ENCODE peak calls at places on chromosomes 1 and 21, in six cellular contexts. E, D, B, J, L and C are unnamed samples.

GRCh38 chr1:107863342-107863741 is 101.6 kb downstream of the VAV3 start:
- DNase-seq in E (no peak), D (no peak), B (no peak), J (no peak), L (no peak), C (no peak)

GRCh38 chr1:207826557-207827487 is 75.0 kb downstream of the CD46 start:
- DNase-seq in E (peak; percentile 46), D (no peak), B (no peak), J (no peak), L (no peak), C (no peak)

GRCh38 chr1:23531695-23532094 is 662 bp upstream of the E2F2 start:
- DNase-seq in E (no peak), D (no peak), B (no peak), J (no peak), L (no peak), C (no peak)

GRCh38 chr1:24080131-24080530 is 31.8 kb downstream of the MYOM3 start:
- DNase-seq in E (peak; percentile 45), D (no peak), B (no peak), J (no peak), L (no peak), C (no peak)

GRCh38 chr1:55375617-55376258 is 160.6 kb upstream of the USP24 start:
- DNase-seq in E (peak; percentile 37), D (peak; percentile 69), B (peak; percentile 25), J (peak; percentile 45), L (peak; percentile 60), C (peak; percentile 23)

GRCh38 chr1:84877592-84877991 is 15.4 kb downstream of the LPAR3 start:
- DNase-seq in E (no peak), D (no peak), B (peak; percentile 48), J (no peak), L (peak; percentile 57), C (no peak)

GRCh38 chr1:151815716-151816327 is 10.6 kb upstream of the LINGO4 start:
- DNase-seq in E (no peak), D (no peak), B (no peak), J (peak; percentile 30), L (no peak), C (no peak)

GRCh38 chr21:32768530-32768929 is 3.0 kb downstream of the PAXBP1 start:
- DNase-seq in E (no peak), D (no peak), B (peak; percentile 22), J (no peak), L (no peak), C (no peak)

GRCh38 chr21:45250272-45250671 is 37.4 kb downstream of the POFUT2 start:
- DNase-seq in E (no peak), D (no peak), B (no peak), J (no peak), L (no peak), C (no peak)

GRCh38 chr1:180261524-180262160 is 31.6 kb downstream of the LHX4 start:
- DNase-seq in E (no peak), D (no peak), B (peak; percentile 71), J (no peak), L (no peak), C (no peak)

GRCh38 chr1:192401832-192402231 is 85.0 kb downstream of the RGS21 start:
- DNase-seq in E (no peak), D (no peak), B (peak; percentile 66), J (no peak), L (peak; percentile 25), C (no peak)

GRCh38 chr1:47533176-47534039 is 95.6 kb downstream of the FOXD2 start:
- DNase-seq in E (no peak), D (peak; percentile 94), B (peak; percentile 87), J (peak; percentile 78), L (peak; percentile 76), C (peak; percentile 28)

GRCh38 chr1:201279313-201279712 is 4.0 kb upstream of the PKP1 start:
- DNase-seq in E (no peak), D (no peak), B (no peak), J (no peak), L (peak; percentile 91), C (peak; percentile 67)

GRCh38 chr1:164576311-164577271 is 17.6 kb downstream of the PBX1 start:
- DNase-seq in E (no peak), D (peak; percentile 70), B (peak; percentile 64), J (no peak), L (no peak), C (no peak)

GRCh38 chr1:29235955-29236742 is at the start of gene PTPRU:
- DNase-seq in E (peak; percentile 88), D (peak; percentile 93), B (peak; percentile 58), J (peak; percentile 74), L (peak; percentile 90), C (peak; percentile 72)

GRCh38 chr1:163168053-163168452 is 34.7 kb downstream of the RGS5 start:
- DNase-seq in E (no peak), D (no peak), B (peak; percentile 99), J (no peak), L (peak; percentile 97), C (peak; percentile 63)

GRCh38 chr1:183586897-183587296 is 3.4 kb downstream of the NCF2 start:
- DNase-seq in E (no peak), D (no peak), B (no peak), J (no peak), L (no peak), C (no peak)

GRCh38 chr1:161266096-161266679 is 7.6 kb downstream of the PCP4L1 start:
- DNase-seq in E (no peak), D (no peak), B (peak; percentile 19), J (no peak), L (peak; percentile 28), C (peak; percentile 33)

GRCh38 chr1:168966217-168966616 is 140.3 kb upstream of the ATP1B1 start:
- DNase-seq in E (no peak), D (no peak), B (no peak), J (no peak), L (no peak), C (no peak)

GRCh38 chr1:203278087-203278884 is 27.0 kb upstream of the BTG2 start:
- DNase-seq in E (peak; percentile 69), D (peak; percentile 53), B (peak; percentile 80), J (no peak), L (peak; percentile 85), C (peak; percentile 79)

GRCh38 chr1:31591425-31592093 is 15.2 kb downstream of the TINAGL1 start:
- DNase-seq in E (no peak), D (no peak), B (peak; percentile 49), J (no peak), L (peak; percentile 48), C (peak; percentile 83)

GRCh38 chr1:41461790-41462679 is 22.4 kb downstream of the EDN2 start:
- DNase-seq in E (no peak), D (no peak), B (peak; percentile 64), J (no peak), L (no peak), C (peak; percentile 76)

GRCh38 chr1:18676431-18676830 is 45.8 kb downstream of the PAX7 start:
- DNase-seq in E (no peak), D (peak; percentile 62), B (no peak), J (peak; percentile 16), L (no peak), C (no peak)
- H3K27me3 ChIP-seq in E (no peaks in the 10 kb centered on the region), D (peaks cover 93% of the 10 kb centered on the region), B (no peaks in the 10 kb centered on the region), J (no peaks in the 10 kb centered on the region), L (peaks cover 14% of the 10 kb centered on the region), C (no peaks in the 10 kb centered on the region)

GRCh38 chr1:167209044-167209443 is 11.6 kb upstream of the POU2F1 start:
- DNase-seq in E (no peak), D (no peak), B (no peak), J (no peak), L (no peak), C (no peak)

GRCh38 chr1:167202049-167202448 is 18.6 kb upstream of the POU2F1 start:
- DNase-seq in E (no peak), D (no peak), B (no peak), J (no peak), L (no peak), C (no peak)

GRCh38 chr1:167208624-167208976 is 12.1 kb upstream of the POU2F1 start:
- DNase-seq in E (no peak), D (no peak), B (no peak), J (no peak), L (no peak), C (no peak)

GRCh38 chr1:167207940-167208623 is 12.6 kb upstream of the POU2F1 start:
- DNase-seq in E (no peak), D (no peak), B (no peak), J (no peak), L (no peak), C (no peak)

DNA sequence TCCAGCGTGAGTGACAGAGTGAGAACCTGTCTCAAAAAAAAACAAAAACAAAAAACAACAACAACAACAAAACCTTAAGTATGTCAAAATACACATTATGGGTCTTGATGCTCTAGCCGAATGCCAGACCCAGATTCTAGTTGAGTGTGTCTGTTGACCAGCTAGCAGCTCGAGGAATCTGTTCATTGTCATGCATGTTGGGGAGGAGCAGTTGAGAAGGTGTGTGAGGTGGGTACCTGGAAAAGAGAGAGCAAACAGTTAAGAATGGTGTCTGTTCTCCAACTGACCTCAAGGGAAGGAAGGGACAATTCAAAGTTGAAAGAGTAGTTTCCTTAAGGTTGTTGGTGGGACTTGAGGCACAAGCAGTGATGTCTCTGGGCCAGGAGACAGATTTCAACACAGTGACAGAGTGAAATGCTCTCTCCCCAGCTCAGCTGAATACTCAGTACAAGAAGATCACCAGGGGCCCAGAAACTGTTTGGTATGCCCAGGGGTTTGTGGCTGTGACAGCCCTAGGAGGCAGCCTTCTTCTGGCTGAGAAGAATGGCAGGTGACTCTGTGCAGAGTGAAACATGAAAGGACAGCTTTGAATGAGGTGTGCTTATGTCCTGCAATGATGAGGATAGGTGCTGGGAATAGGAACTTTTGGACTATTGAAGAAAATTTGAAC is 14.4 kb upstream of the POU2F1 start:
- DNase-seq in E (no peak), D (no peak), B (no peak), J (no peak), L (no peak), C (no peak)
- H3K4me3 ChIP-seq in E (no peak overlapping the region), D (no peak overlapping the region), B (no peak overlapping the region), J (no peak overlapping the region), L (no peak overlapping the region), C (no peak overlapping the region)

DNA sequence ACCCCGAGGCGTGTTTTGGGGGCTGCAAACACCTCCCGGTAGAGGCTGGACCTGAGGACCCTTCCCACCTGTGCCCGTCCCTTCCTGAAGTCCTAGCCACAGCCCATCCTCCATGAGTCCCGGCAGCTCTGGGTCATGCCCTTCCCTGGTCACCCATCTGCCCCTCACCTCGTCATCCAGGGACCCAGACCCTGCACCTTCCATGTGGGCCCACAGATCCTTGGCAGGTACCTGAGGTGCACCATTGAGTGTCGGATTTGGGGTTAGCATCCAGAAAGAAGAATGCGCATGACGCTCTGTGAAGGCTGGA is 6.8 kb downstream of the RNF187 start:
- DNase-seq in E (no peak), D (no peak), B (no peak), J (no peak), L (no peak), C (no peak)
- H3K36me3 ChIP-seq in E (peaks cover 41% of the 10 kb centered on the region), D (no peaks in the 10 kb centered on the region), B (peaks cover 14% of the 10 kb centered on the region), J (peaks cover 78% of the 10 kb centered on the region), L (peaks cover 29% of the 10 kb centered on the region), C (peaks cover 72% of the 10 kb centered on the region)

DNA sequence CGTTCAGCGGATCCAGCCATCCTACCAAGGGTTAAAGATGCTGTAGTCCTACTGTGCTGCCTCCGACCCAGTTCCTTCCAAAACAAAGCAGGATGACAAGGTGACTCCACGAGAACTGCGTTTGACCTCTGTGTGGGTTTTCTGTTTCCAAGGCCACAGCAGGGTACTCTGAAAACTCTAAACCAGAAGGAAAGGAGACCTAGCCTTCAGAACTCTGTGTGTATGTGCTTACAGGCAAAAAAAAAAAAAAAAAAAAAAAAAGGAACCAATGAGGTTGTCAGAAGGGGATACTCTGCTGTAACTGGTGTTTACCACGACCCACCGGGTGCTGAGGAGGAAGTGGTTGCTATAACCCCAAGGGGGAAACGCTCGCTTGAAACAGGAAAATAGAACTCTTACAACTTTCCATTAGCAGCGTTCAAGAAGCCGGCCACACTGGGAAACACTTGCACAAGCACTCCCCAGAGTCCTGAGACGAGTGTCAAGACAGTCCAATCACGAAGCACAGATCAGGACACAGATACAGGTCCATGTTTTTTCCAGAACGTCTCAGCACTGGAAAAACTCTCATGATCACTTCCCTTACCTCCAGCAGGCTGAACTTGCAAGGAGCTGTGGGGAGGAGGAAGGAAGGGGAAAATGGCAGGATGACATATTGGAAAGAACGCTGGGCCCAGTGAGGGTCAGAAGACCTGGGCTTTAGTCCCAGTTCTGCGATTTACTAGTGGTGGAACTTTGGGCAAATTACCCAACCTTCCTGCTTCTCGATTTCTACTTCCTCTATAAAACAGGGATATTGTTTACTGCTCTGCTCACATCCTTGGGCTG is 64.0 kb downstream of the ITPKB start:
- DNase-seq in E (no peak), D (no peak), B (no peak), J (peak; percentile 89), L (no peak), C (no peak)
- H3K27me3 ChIP-seq in E (no peaks in the 10 kb centered on the region), D (peaks cover 12% of the 10 kb centered on the region), B (no peaks in the 10 kb centered on the region), J (no peaks in the 10 kb centered on the region), L (no peaks in the 10 kb centered on the region), C (no peaks in the 10 kb centered on the region)